ENCODE peak calls at places on chromosomes 7 and 10, in nine cellular contexts. One of them, this sample, is unnamed. For H3K4me1, the result is how much of the 10 kb centered on the place peaks cover.

GRCh38 chr7:21580073-21580521 is 37.3 kb downstream of the DNAH11 start:
- DNase-seq in A549: peak
- DNase-seq in Peyer's patch: no peak
- DNase-seq in pancreas: no peak
- DNase-seq in neural progenitor cell: no peak
- DNase-seq in tibial nerve: no peak
- DNase-seq in foreskin keratinocyte: peak
- DNase-seq in psoas muscle: no peak
- DNase-seq in mesendoderm: no peak
- DNase-seq in this sample: no peak

GRCh38 chr10:14820775-14821154 is 17.1 kb downstream of the CDNF start:
- DNase-seq in Peyer's patch: no peak
- DNase-seq in psoas muscle: no peak
- DNase-seq in pancreas: no peak
- DNase-seq in A549: peak
- DNase-seq in foreskin keratinocyte: no peak
- DNase-seq in neural progenitor cell: no peak
- DNase-seq in mesendoderm: no peak
- DNase-seq in tibial nerve: no peak
- DNase-seq in this sample: no peak

GRCh38 chr10:95467162-95467599 is 94.0 kb downstream of the SORBS1 start:
- DNase-seq in pancreas: peak
- DNase-seq in mesendoderm: peak
- DNase-seq in neural progenitor cell: peak
- DNase-seq in A549: no peak
- DNase-seq in psoas muscle: peak
- DNase-seq in Peyer's patch: no peak
- DNase-seq in tibial nerve: peak
- DNase-seq in foreskin keratinocyte: peak
- DNase-seq in this sample: no peak

GRCh38 chr7:35593896-35594295 is 101.0 kb downstream of the HERPUD2 start:
- DNase-seq in Peyer's patch: no peak
- DNase-seq in mesendoderm: peak
- DNase-seq in neural progenitor cell: peak
- DNase-seq in tibial nerve: no peak
- DNase-seq in pancreas: no peak
- DNase-seq in A549: peak
- DNase-seq in foreskin keratinocyte: no peak
- DNase-seq in psoas muscle: no peak
- DNase-seq in this sample: no peak

GRCh38 chr10:44908071-44908709 is 2.9 kb upstream of the TMEM72 start:
- DNase-seq in A549: no peak
- DNase-seq in Peyer's patch: no peak
- DNase-seq in foreskin keratinocyte: no peak
- DNase-seq in tibial nerve: no peak
- DNase-seq in neural progenitor cell: peak
- DNase-seq in psoas muscle: peak
- DNase-seq in pancreas: no peak
- DNase-seq in mesendoderm: peak
- DNase-seq in this sample: no peak

GRCh38 chr7:97865104-97865503 is 7.1 kb downstream of the ASNS start:
- DNase-seq in pancreas: no peak
- DNase-seq in mesendoderm: no peak
- DNase-seq in tibial nerve: no peak
- DNase-seq in neural progenitor cell: no peak
- DNase-seq in foreskin keratinocyte: no peak
- DNase-seq in psoas muscle: no peak
- DNase-seq in Peyer's patch: no peak
- DNase-seq in A549: no peak
- DNase-seq in this sample: no peak

GRCh38 chr10:72642318-72642717 is 16.4 kb upstream of the MICU1 start:
- DNase-seq in psoas muscle: no peak
- DNase-seq in A549: no peak
- DNase-seq in mesendoderm: no peak
- DNase-seq in tibial nerve: no peak
- DNase-seq in neural progenitor cell: no peak
- DNase-seq in foreskin keratinocyte: no peak
- DNase-seq in Peyer's patch: no peak
- DNase-seq in pancreas: no peak
- DNase-seq in this sample: no peak

GRCh38 chr7:32158751-32159360 is 88.6 kb upstream of the PDE1C start:
- DNase-seq in pancreas: no peak
- DNase-seq in A549: no peak
- DNase-seq in psoas muscle: no peak
- DNase-seq in mesendoderm: no peak
- DNase-seq in neural progenitor cell: no peak
- DNase-seq in foreskin keratinocyte: no peak
- DNase-seq in tibial nerve: no peak
- DNase-seq in Peyer's patch: no peak
- DNase-seq in this sample: no peak

GRCh38 chr10:68330852-68331454 is 911 bp upstream of the HNRNPH3 start:
- DNase-seq in Peyer's patch: peak
- DNase-seq in A549: peak
- DNase-seq in tibial nerve: peak
- DNase-seq in foreskin keratinocyte: no peak
- DNase-seq in mesendoderm: peak
- DNase-seq in pancreas: no peak
- DNase-seq in neural progenitor cell: peak
- DNase-seq in psoas muscle: peak
- DNase-seq in this sample: peak

GRCh38 chr7:113816639-113817038 is 102.2 kb downstream of the PPP1R3A start:
- DNase-seq in A549: no peak
- DNase-seq in neural progenitor cell: no peak
- DNase-seq in psoas muscle: no peak
- DNase-seq in pancreas: no peak
- DNase-seq in tibial nerve: no peak
- DNase-seq in mesendoderm: no peak
- DNase-seq in foreskin keratinocyte: no peak
- DNase-seq in Peyer's patch: no peak
- DNase-seq in this sample: no peak

GRCh38 chr7:121126801-121127534 is 138.5 kb downstream of the CPED1 start:
- DNase-seq in pancreas: no peak
- DNase-seq in Peyer's patch: no peak
- DNase-seq in neural progenitor cell: no peak
- DNase-seq in foreskin keratinocyte: no peak
- DNase-seq in tibial nerve: no peak
- DNase-seq in mesendoderm: no peak
- DNase-seq in psoas muscle: no peak
- DNase-seq in A549: peak
- DNase-seq in this sample: no peak

GRCh38 chr7:47813614-47814260 is 134.5 kb downstream of the PKD1L1 start:
- DNase-seq in foreskin keratinocyte: no peak
- DNase-seq in mesendoderm: no peak
- DNase-seq in Peyer's patch: no peak
- DNase-seq in tibial nerve: no peak
- DNase-seq in A549: no peak
- DNase-seq in neural progenitor cell: no peak
- DNase-seq in psoas muscle: no peak
- DNase-seq in pancreas: no peak
- DNase-seq in this sample: no peak

GRCh38 chr7:47812460-47813136 is 135.7 kb downstream of the PKD1L1 start:
- DNase-seq in mesendoderm: no peak
- DNase-seq in Peyer's patch: no peak
- DNase-seq in psoas muscle: no peak
- DNase-seq in foreskin keratinocyte: no peak
- DNase-seq in pancreas: no peak
- DNase-seq in tibial nerve: no peak
- DNase-seq in A549: no peak
- DNase-seq in neural progenitor cell: no peak
- DNase-seq in this sample: no peak

GRCh38 chr7:47814905-47815613 is 133.2 kb downstream of the PKD1L1 start:
- DNase-seq in pancreas: no peak
- DNase-seq in psoas muscle: no peak
- DNase-seq in tibial nerve: no peak
- DNase-seq in Peyer's patch: no peak
- DNase-seq in foreskin keratinocyte: no peak
- DNase-seq in neural progenitor cell: peak
- DNase-seq in A549: no peak
- DNase-seq in mesendoderm: peak
- DNase-seq in this sample: no peak

GRCh38 chr7:47809387-47809786 is 138.9 kb downstream of the PKD1L1 start:
- DNase-seq in neural progenitor cell: no peak
- DNase-seq in psoas muscle: no peak
- DNase-seq in mesendoderm: no peak
- DNase-seq in A549: no peak
- DNase-seq in pancreas: no peak
- DNase-seq in Peyer's patch: no peak
- DNase-seq in tibial nerve: no peak
- DNase-seq in foreskin keratinocyte: no peak
- DNase-seq in this sample: no peak

GRCh38 chr7:47811632-47812380 is 136.5 kb downstream of the PKD1L1 start:
- DNase-seq in Peyer's patch: no peak
- DNase-seq in neural progenitor cell: no peak
- DNase-seq in pancreas: no peak
- DNase-seq in psoas muscle: no peak
- DNase-seq in mesendoderm: no peak
- DNase-seq in tibial nerve: no peak
- DNase-seq in A549: no peak
- DNase-seq in foreskin keratinocyte: no peak
- DNase-seq in this sample: no peak
- H3K27ac ChIP-seq in Peyer's patch: no peak
- H3K27ac ChIP-seq in neural progenitor cell: no peak
- H3K27ac ChIP-seq in pancreas: no peak
- H3K27ac ChIP-seq in psoas muscle: no peak
- H3K27ac ChIP-seq in mesendoderm: no peak
- H3K27ac ChIP-seq in tibial nerve: no peak
- H3K27ac ChIP-seq in A549: peak
- H3K27ac ChIP-seq in foreskin keratinocyte: no peak
- H3K27ac ChIP-seq in this sample: no peak

DNA sequence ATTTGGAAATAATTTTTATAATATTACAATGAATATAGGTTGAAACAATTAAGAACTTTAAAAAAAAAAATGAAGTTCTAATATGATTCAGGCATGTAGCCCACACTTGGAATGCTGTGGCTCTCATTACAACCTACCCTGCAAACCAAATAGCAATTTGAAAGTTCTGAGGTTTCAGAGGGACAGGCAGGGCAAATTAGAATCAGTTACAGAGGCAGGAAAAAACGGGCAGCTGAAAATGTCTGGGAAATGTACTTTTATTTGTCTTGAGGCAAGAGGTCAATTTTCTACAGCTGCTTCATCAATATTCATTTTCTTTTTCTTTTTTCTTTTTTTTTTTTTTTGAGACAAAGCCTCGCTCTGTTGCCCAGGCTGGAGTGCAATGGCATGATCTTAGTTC is 95.3 kb downstream of the PIP4K2A start:
- DNase-seq in tibial nerve: no peak
- DNase-seq in Peyer's patch: no peak
- DNase-seq in A549: no peak
- DNase-seq in psoas muscle: no peak
- DNase-seq in neural progenitor cell: no peak
- DNase-seq in foreskin keratinocyte: no peak
- DNase-seq in pancreas: no peak
- DNase-seq in mesendoderm: no peak
- DNase-seq in this sample: no peak
- H3K4me1 ChIP-seq in tibial nerve: half or more
- H3K4me1 ChIP-seq in Peyer's patch: under half
- H3K4me1 ChIP-seq in A549: half or more
- H3K4me1 ChIP-seq in psoas muscle: under half
- H3K4me1 ChIP-seq in neural progenitor cell: under half
- H3K4me1 ChIP-seq in foreskin keratinocyte: under half
- H3K4me1 ChIP-seq in pancreas: under half
- H3K4me1 ChIP-seq in mesendoderm: under half
- H3K4me1 ChIP-seq in this sample: under half

GRCh38 chr10:17644485-17644964 is 574 bp downstream of the STAM start:
- DNase-seq in A549: no peak
- DNase-seq in neural progenitor cell: no peak
- DNase-seq in tibial nerve: no peak
- DNase-seq in foreskin keratinocyte: no peak
- DNase-seq in mesendoderm: no peak
- DNase-seq in psoas muscle: no peak
- DNase-seq in Peyer's patch: no peak
- DNase-seq in pancreas: no peak
- DNase-seq in this sample: no peak

GRCh38 chr10:17643755-17644484 is at the start of gene STAM:
- DNase-seq in mesendoderm: peak
- DNase-seq in foreskin keratinocyte: peak
- DNase-seq in A549: peak
- DNase-seq in psoas muscle: peak
- DNase-seq in neural progenitor cell: peak
- DNase-seq in Peyer's patch: peak
- DNase-seq in pancreas: peak
- DNase-seq in tibial nerve: peak
- DNase-seq in this sample: peak

GRCh38 chr10:17647316-17647715 is 3.4 kb downstream of the STAM start:
- DNase-seq in A549: no peak
- DNase-seq in neural progenitor cell: no peak
- DNase-seq in mesendoderm: no peak
- DNase-seq in Peyer's patch: no peak
- DNase-seq in psoas muscle: no peak
- DNase-seq in foreskin keratinocyte: no peak
- DNase-seq in pancreas: no peak
- DNase-seq in tibial nerve: no peak
- DNase-seq in this sample: no peak

GRCh38 chr10:17643339-17643754 is 604 bp upstream of the STAM start:
- DNase-seq in pancreas: peak
- DNase-seq in neural progenitor cell: peak
- DNase-seq in Peyer's patch: no peak
- DNase-seq in psoas muscle: peak
- DNase-seq in tibial nerve: no peak
- DNase-seq in A549: peak
- DNase-seq in mesendoderm: peak
- DNase-seq in foreskin keratinocyte: peak
- DNase-seq in this sample: peak

DNA sequence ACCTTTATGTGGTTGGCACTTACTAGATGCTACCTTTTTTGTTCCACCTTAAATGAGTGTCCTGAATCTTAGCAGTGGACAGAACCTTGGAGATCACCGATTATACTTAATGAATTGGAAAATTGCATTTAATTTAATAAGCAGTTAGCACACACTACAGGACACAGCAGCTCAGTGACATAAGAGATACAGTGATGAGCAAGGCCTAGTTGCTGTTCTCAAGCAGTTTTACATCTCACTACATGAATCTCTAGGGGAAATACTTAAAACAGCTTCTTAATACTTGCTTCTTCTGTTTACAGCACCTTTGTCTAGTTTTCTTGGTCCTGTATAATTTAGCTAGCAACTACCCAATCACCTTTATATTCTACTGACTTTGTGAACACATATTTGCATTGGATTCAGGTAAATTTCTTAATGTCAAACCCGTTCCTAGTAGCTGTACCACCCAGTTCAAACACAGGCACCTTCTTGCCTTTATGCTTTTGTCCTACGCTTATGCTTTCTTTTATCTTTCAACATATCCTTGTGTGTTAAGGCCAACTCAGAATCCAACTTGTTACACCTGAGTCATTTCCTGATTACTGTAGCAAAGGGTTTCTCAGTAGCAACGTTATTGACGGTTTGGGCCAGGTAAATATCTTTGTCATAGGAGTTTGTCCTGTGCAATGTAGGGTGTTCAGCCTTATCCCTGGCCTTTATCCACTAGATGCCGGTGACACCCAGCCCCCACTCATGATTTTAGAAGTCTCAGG is 1.8 kb downstream of the STAM start:
- DNase-seq in A549: no peak
- DNase-seq in neural progenitor cell: no peak
- DNase-seq in mesendoderm: no peak
- DNase-seq in pancreas: no peak
- DNase-seq in psoas muscle: no peak
- DNase-seq in foreskin keratinocyte: peak
- DNase-seq in Peyer's patch: no peak
- DNase-seq in tibial nerve: no peak
- DNase-seq in this sample: no peak
- H3K27ac ChIP-seq in A549: peak
- H3K27ac ChIP-seq in neural progenitor cell: no peak
- H3K27ac ChIP-seq in mesendoderm: no peak
- H3K27ac ChIP-seq in pancreas: no peak
- H3K27ac ChIP-seq in psoas muscle: peak
- H3K27ac ChIP-seq in foreskin keratinocyte: peak
- H3K27ac ChIP-seq in Peyer's patch: no peak
- H3K27ac ChIP-seq in tibial nerve: no peak
- H3K27ac ChIP-seq in this sample: no peak

GRCh38 chr10:555682-556350 is 133.7 kb downstream of the DIP2C start:
- DNase-seq in psoas muscle: no peak
- DNase-seq in pancreas: no peak
- DNase-seq in A549: no peak
- DNase-seq in neural progenitor cell: no peak
- DNase-seq in Peyer's patch: no peak
- DNase-seq in tibial nerve: no peak
- DNase-seq in mesendoderm: no peak
- DNase-seq in foreskin keratinocyte: no peak
- DNase-seq in this sample: no peak
- H3K4me1 ChIP-seq in psoas muscle: under half
- H3K4me1 ChIP-seq in pancreas: under half
- H3K4me1 ChIP-seq in A549: under half
- H3K4me1 ChIP-seq in neural progenitor cell: under half
- H3K4me1 ChIP-seq in Peyer's patch: under half
- H3K4me1 ChIP-seq in tibial nerve: under half
- H3K4me1 ChIP-seq in mesendoderm: under half
- H3K4me1 ChIP-seq in foreskin keratinocyte: under half
- H3K4me1 ChIP-seq in this sample: under half